ENCODE peak calls at places on chromosomes 11 and 22, in five cellular contexts. L is psoas muscle, Z is heart right ventricle, Y is brain microvascular endothelial cell, R is A549. N is an unnamed sample.

GRCh38 chr22:39332441-39333064 is 13.1 kb upstream of the RPL3 start:
- DNase-seq in L (no peak), Z (no peak), Y (no peak), R (no peak), N (no peak)

GRCh38 chr11:94024547-94024946 is 3.4 kb downstream of the HEPHL1 start:
- DNase-seq in L (no peak), Z (no peak), Y (no peak), R (no peak), N (no peak)

GRCh38 chr11:105000167-105000566 is 22.8 kb downstream of the CASP5 start:
- DNase-seq in L (no peak), Z (no peak), Y (peak), R (peak), N (no peak)

GRCh38 chr22:23769321-23769965 is 1.7 kb upstream of the CHCHD10 start:
- DNase-seq in L (no peak), Z (no peak), Y (no peak), R (no peak), N (no peak)

GRCh38 chr11:6319001-6319878 is 1.1 kb downstream of the CAVIN3 start:
- DNase-seq in L (peak), Z (peak), Y (peak), R (peak), N (peak)

GRCh38 chr11:11978792-11979486 is 29.5 kb downstream of the DKK3 start:
- DNase-seq in L (peak), Z (peak), Y (peak), R (no peak), N (peak)

GRCh38 chr11:2445948-2446551 is 1.2 kb downstream of the KCNQ1 start:
- DNase-seq in L (no peak), Z (no peak), Y (no peak), R (no peak), N (no peak)

GRCh38 chr22:19438286-19438685 is 5.9 kb downstream of the MRPL40 start:
- DNase-seq in L (no peak), Z (no peak), Y (no peak), R (no peak), N (no peak)

GRCh38 chr11:83317757-83318548 is 31.8 kb upstream of the CCDC90B start:
- DNase-seq in L (no peak), Z (no peak), Y (no peak), R (no peak), N (no peak)

GRCh38 chr11:128898580-128899344 is 7.6 kb downstream of the KCNJ5 start:
- DNase-seq in L (peak), Z (peak), Y (no peak), R (no peak), N (no peak)

GRCh38 chr22:36775589-36775965 is 342 bp downstream of the IFT27 start:
- DNase-seq in L (peak), Z (peak), Y (no peak), R (no peak), N (peak)

DNA sequence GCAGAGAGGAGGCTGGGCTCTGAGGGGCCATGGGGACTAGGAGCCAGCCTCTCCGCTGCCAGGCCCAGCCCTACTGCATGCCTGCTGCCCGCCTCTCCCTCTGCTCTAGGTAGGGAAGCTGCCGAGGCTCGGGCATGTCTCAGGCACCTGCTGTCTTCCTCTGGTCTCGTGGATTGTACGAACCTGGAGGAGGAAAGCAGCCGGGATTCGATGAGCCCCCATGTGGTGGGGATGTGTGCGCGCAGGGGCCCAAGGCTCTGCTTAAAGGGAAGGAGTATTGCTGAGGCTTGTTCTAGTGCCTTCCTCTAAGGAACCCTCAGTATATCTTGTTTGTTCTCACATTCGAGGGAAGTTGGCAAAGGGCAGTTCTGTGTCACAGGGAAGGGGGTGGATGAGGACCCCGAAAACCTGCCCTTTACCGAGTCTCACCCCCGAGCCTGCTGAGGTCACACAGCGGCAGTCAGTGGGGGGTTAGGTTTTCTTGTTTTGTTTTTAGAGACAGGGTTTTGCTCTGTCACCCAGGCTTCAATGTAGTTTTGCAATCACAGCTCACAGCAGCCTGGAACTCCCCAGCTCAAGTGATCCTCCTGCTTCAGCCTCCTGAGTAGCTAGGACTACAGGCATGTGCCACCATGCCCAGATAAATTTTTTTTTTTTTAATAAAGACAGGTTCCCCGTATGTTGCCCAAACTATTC is 21.3 kb downstream of the DAGLA start:
- DNase-seq in L (no peak), Z (no peak), Y (no peak), R (peak), N (no peak)
- TF ChIP-seq CTCF in L (peak), Z (no peak), Y (peak), R (peak), N (no peak)

GRCh38 chr11:9675691-9676090 is 11.8 kb downstream of the SWAP70 start:
- DNase-seq in L (no peak), Z (no peak), Y (no peak), R (no peak), N (no peak)

GRCh38 chr11:9680028-9680427 is 16.2 kb downstream of the SWAP70 start:
- DNase-seq in L (no peak), Z (no peak), Y (peak), R (no peak), N (no peak)

GRCh38 chr11:9681583-9682372 is 17.9 kb downstream of the SWAP70 start:
- DNase-seq in L (no peak), Z (no peak), Y (no peak), R (no peak), N (no peak)

GRCh38 chr11:9677951-9678350 is 14.1 kb downstream of the SWAP70 start:
- DNase-seq in L (no peak), Z (no peak), Y (no peak), R (no peak), N (no peak)

GRCh38 chr11:9678576-9678975 is 14.7 kb downstream of the SWAP70 start:
- DNase-seq in L (no peak), Z (no peak), Y (no peak), R (no peak), N (no peak)
- H3K27ac ChIP-seq in L (no peak), Z (no peak), Y (no peak), R (no peak), N (no peak)

DNA sequence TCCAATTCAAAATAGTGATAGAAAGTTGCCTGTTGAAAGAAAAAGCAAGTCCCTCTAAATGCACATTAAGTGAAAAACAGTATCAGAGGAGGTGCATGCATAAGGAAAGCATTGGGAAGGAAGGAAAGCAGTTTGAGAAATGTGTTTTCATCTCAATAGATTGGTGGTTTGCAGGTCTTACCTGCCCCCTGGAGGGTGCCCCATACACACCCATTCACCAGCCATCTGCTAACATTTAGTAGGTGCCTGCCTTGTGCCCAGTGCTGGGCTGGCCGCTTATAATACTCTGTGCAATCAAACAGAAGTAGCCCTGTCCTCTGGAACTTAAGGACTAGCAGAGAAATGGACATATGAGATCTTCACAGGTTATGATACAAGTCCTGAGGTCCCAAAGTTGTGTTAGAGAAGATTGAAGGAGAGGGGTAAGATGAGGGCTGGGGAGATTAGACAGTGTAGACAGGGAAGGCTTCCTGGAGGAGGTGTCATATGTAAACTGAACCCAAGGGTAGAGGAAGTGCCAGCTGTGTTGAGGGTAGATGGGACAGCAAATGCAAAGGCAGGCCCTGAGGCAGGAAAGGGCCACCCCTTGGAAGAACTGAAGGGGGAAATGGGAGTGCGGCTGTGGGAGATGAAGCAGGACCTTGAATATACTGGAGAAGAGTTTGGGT is 184.2 kb downstream of the MN1 start:
- DNase-seq in L (no peak), Z (no peak), Y (no peak), R (peak), N (no peak)
- TF ChIP-seq CTCF in L (no peak), Z (no peak), Y (peak), R (peak), N (no peak)

GRCh38 chr11:35662649-35663407 is at the start of gene TRIM44:
- DNase-seq in L (peak), Z (peak), Y (peak), R (peak), N (peak)
- H3K27ac ChIP-seq in L (peak), Z (peak), Y (peak), R (peak), N (peak)

DNA sequence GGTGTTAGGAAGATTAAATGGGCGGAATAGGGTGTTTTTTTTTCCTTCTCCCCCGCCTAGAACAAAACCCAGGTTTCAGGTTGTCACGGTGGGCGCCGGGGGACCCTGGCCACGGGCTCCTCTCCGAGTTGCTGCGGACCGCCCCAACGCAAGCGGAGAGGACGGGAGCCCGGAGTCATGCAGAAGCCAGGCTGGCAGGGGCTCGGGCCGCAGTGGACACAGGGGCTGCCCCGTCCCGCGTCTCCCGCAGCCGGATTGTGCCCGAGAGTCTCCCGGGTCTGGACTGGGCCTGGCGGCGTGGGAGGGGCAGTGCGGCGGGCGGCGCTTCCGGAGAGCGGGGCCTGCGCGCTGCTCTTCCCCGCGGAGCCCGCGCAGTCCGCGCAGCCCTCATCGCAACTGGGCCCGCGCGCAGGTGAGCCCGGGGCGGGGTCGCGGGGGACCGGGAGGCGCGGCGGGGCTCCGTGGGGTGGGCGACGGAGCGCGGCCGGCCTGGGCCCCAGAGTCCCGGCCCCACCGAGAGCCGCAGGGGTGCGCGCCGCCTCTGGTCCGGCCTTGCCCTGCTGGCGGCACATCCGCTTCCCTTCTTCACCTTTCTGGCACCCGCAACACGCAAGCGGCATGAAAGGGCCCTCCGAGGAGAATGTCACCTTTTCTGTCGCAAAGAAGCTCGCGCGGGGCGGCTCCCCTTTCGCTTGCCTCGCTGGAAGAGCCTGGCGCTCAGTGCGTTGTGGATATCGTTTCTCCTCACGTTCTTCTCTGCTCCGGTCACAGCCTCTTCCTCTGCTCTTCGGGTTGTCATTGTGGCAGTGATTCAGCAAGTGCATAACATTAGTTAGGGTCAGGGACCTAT is at the start of gene TIRAP:
- DNase-seq in L (peak), Z (peak), Y (peak), R (peak), N (peak)
- TF ChIP-seq CTCF in L (peak), Z (no peak), Y (peak), R (no peak), N (peak)

N was measured in uterus.